ENCODE peak calls at places on chromosomes 11 and 22, in six cellular contexts. V, S, D, P, C and Z are unnamed samples.

GRCh38 chr11:100732949-100733348 is 45.9 kb downstream of the ARHGAP42 start:
- DNase-seq in V (no peak), S (no peak), D (no peak), P (no peak), C (no peak), Z (no peak)

GRCh38 chr11:77191823-77192495 is 63.9 kb downstream of the MYO7A start:
- DNase-seq in V (peak; percentile 71), S (peak; percentile 14), D (peak; percentile 9), P (no peak), C (no peak), Z (peak; percentile 13)

GRCh38 chr22:46674367-46674781 is 54.2 kb downstream of the GRAMD4 start:
- DNase-seq in V (no peak), S (peak; percentile 83), D (peak; percentile 69), P (peak; percentile 69), C (no peak), Z (peak; percentile 82)

GRCh38 chr22:36352775-36353507 is 34.8 kb downstream of the MYH9 start:
- DNase-seq in V (no peak), S (no peak), D (no peak), P (peak; percentile 47), C (peak; percentile 81), Z (no peak)

GRCh38 chr11:135074397-135074998 is 662.5 kb upstream of the B3GAT1 start:
- DNase-seq in V (no peak), S (no peak), D (no peak), P (no peak), C (no peak), Z (no peak)

GRCh38 chr22:44724859-44725258 is 22.9 kb downstream of the PRR5 start:
- DNase-seq in V (no peak), S (no peak), D (no peak), P (no peak), C (no peak), Z (no peak)

GRCh38 chr11:46675288-46675851 is 25.0 kb downstream of the ARHGAP1 start:
- DNase-seq in V (peak; percentile 92), S (no peak), D (no peak), P (no peak), C (peak; percentile 57), Z (no peak)

GRCh38 chr22:25488244-25489020 is 76.0 kb upstream of the GRK3 start:
- DNase-seq in V (peak; percentile 93), S (no peak), D (no peak), P (no peak), C (peak; percentile 17), Z (no peak)

GRCh38 chr11:131331546-131331945 is 38.9 kb upstream of the NTM start:
- DNase-seq in V (no peak), S (no peak), D (no peak), P (no peak), C (no peak), Z (no peak)

GRCh38 chr22:23151827-23152226 is 6.5 kb downstream of the RAB36 start:
- DNase-seq in V (no peak), S (no peak), D (no peak), P (no peak), C (no peak), Z (no peak)

GRCh38 chr11:44568706-44569473 is 3.4 kb downstream of the CD82 start:
- DNase-seq in V (peak; percentile 96), S (peak; percentile 65), D (peak; percentile 80), P (peak; percentile 76), C (peak; percentile 35), Z (peak; percentile 31)

GRCh38 chr11:102279641-102280170 is 37.6 kb upstream of the BIRC3 start:
- DNase-seq in V (peak; percentile 61), S (no peak), D (no peak), P (no peak), C (no peak), Z (no peak)

GRCh38 chr11:122002926-122003325 is 113.1 kb downstream of the BLID start:
- DNase-seq in V (no peak), S (no peak), D (no peak), P (no peak), C (no peak), Z (no peak)

GRCh38 chr11:104198576-104198975 is 34.6 kb upstream of the PDGFD start:
- DNase-seq in V (peak; percentile 10), S (no peak), D (no peak), P (no peak), C (no peak), Z (no peak)

GRCh38 chr11:45856044-45856468 is 8.8 kb downstream of the CRY2 start:
- DNase-seq in V (peak; percentile 71), S (no peak), D (no peak), P (no peak), C (no peak), Z (no peak)

GRCh38 chr11:26573896-26574295 is 1.8 kb upstream of the MUC15 start:
- DNase-seq in V (no peak), S (no peak), D (no peak), P (no peak), C (no peak), Z (no peak)

GRCh38 chr11:119912214-119912613 is 183.2 kb upstream of the NECTIN1 start:
- DNase-seq in V (no peak), S (no peak), D (no peak), P (no peak), C (no peak), Z (no peak)

GRCh38 chr11:112318661-112319060 is 58.0 kb upstream of the PLET1 start:
- DNase-seq in V (peak; percentile 9), S (no peak), D (no peak), P (no peak), C (no peak), Z (no peak)

GRCh38 chr22:19495562-19496323 is 16.0 kb downstream of the CDC45 start:
- DNase-seq in V (peak; percentile 29), S (no peak), D (no peak), P (no peak), C (no peak), Z (peak; percentile 59)

GRCh38 chr11:32698579-32698978 is 95.9 kb downstream of the CCDC73 start:
- DNase-seq in V (no peak), S (no peak), D (no peak), P (no peak), C (no peak), Z (no peak)

GRCh38 chr22:41576877-41577276 is 12.8 kb downstream of the PMM1 start:
- DNase-seq in V (peak; percentile 62), S (no peak), D (no peak), P (no peak), C (no peak), Z (peak; percentile 13)

GRCh38 chr11:46889689-46890475 is 28.5 kb downstream of the LRP4 start:
- DNase-seq in V (peak; percentile 80), S (peak; percentile 62), D (peak; percentile 45), P (peak; percentile 51), C (peak; percentile 73), Z (peak; percentile 53)

GRCh38 chr11:67435727-67436458 is 1.6 kb downstream of the PTPRCAP start:
- DNase-seq in V (no peak), S (no peak), D (no peak), P (no peak), C (no peak), Z (peak; percentile 28)

GRCh38 chr11:86119062-86119461 is 50.2 kb upstream of the PICALM start:
- DNase-seq in V (no peak), S (no peak), D (no peak), P (no peak), C (no peak), Z (no peak)

GRCh38 chr11:131392528-131393255 is 22.3 kb downstream of the NTM start:
- DNase-seq in V (peak; percentile 12), S (no peak), D (no peak), P (no peak), C (no peak), Z (no peak)

GRCh38 chr11:15816270-15816871 is 540.0 kb downstream of the SOX6 start:
- DNase-seq in V (peak; percentile 74), S (no peak), D (no peak), P (no peak), C (no peak), Z (no peak)

GRCh38 chr11:101863361-101863760 is 51.4 kb upstream of the CEP126 start:
- DNase-seq in V (peak; percentile 74), S (no peak), D (no peak), P (no peak), C (no peak), Z (no peak)

GRCh38 chr11:106281455-106282173 is 204.2 kb downstream of the AASDHPPT start:
- DNase-seq in V (peak; percentile 88), S (no peak), D (no peak), P (no peak), C (no peak), Z (no peak)

GRCh38 chr11:68870470-68870869 is 28.8 kb upstream of the CPT1A start:
- DNase-seq in V (peak; percentile 30), S (no peak), D (no peak), P (no peak), C (no peak), Z (no peak)

GRCh38 chr11:9757809-9758675 is 94.2 kb downstream of the SWAP70 start:
- DNase-seq in V (peak; percentile 89), S (peak; percentile 83), D (peak; percentile 88), P (peak; percentile 89), C (peak; percentile 75), Z (peak; percentile 89)

GRCh38 chr11:27700351-27701261 is at the start of gene BDNF:
- DNase-seq in V (peak; percentile 71), S (no peak), D (no peak), P (no peak), C (no peak), Z (no peak)

GRCh38 chr11:19087658-19088057 is 27.1 kb upstream of the MRGPRX2 start:
- DNase-seq in V (peak; percentile 81), S (no peak), D (no peak), P (no peak), C (no peak), Z (no peak)

GRCh38 chr11:62547691-62548281 is 1.2 kb upstream of the AHNAK start:
- DNase-seq in V (peak; percentile 41), S (no peak), D (no peak), P (no peak), C (no peak), Z (peak; percentile 4)

GRCh38 chr11:13963949-13964770 is 1.6 kb downstream of the SPON1 start:
- DNase-seq in V (peak; percentile 42), S (no peak), D (no peak), P (no peak), C (no peak), Z (no peak)

GRCh38 chr11:65575568-65576231 is at the start of gene EHBP1L1:
- DNase-seq in V (peak; percentile 78), S (peak; percentile 43), D (peak; percentile 75), P (peak; percentile 75), C (peak; percentile 49), Z (peak; percentile 80)